ENCODE peak calls at places on chromosomes 6 and 20, in seven cellular contexts. One of them, this sample, is unnamed.

GRCh38 chr6:170086639-170087420 is 204.0 kb downstream of the DLL1 start:
- DNase-seq in C1 segment of cervical spinal cord: no peak
- DNase-seq in NCI-H748 treated with DMSO at 0.1 percent for 48 hours: no peak
- DNase-seq in NCI-H1436: no peak
- DNase-seq in LoVo: no peak
- DNase-seq in BJ: no peak
- DNase-seq in kidney tubule cell: no peak
- DNase-seq in this sample: no peak

GRCh38 chr6:168122011-168122410 is 43.0 kb upstream of the FRMD1 start:
- DNase-seq in NCI-H1436: no peak
- DNase-seq in kidney tubule cell: no peak
- DNase-seq in LoVo: no peak
- DNase-seq in C1 segment of cervical spinal cord: no peak
- DNase-seq in BJ: no peak
- DNase-seq in NCI-H748 treated with DMSO at 0.1 percent for 48 hours: no peak
- DNase-seq in this sample: no peak

GRCh38 chr20:45049904-45050471 is 50.9 kb downstream of the KCNS1 start:
- DNase-seq in C1 segment of cervical spinal cord: peak
- DNase-seq in NCI-H1436: no peak
- DNase-seq in LoVo: no peak
- DNase-seq in BJ: no peak
- DNase-seq in kidney tubule cell: no peak
- DNase-seq in NCI-H748 treated with DMSO at 0.1 percent for 48 hours: no peak
- DNase-seq in this sample: no peak

GRCh38 chr6:40962241-40962640 is 76.8 kb downstream of the UNC5CL start:
- DNase-seq in kidney tubule cell: peak
- DNase-seq in BJ: peak
- DNase-seq in LoVo: peak
- DNase-seq in NCI-H748 treated with DMSO at 0.1 percent for 48 hours: no peak
- DNase-seq in NCI-H1436: no peak
- DNase-seq in C1 segment of cervical spinal cord: no peak
- DNase-seq in this sample: peak

GRCh38 chr6:149985506-149985937 is 21.8 kb downstream of the ULBP1 start:
- DNase-seq in NCI-H748 treated with DMSO at 0.1 percent for 48 hours: no peak
- DNase-seq in NCI-H1436: no peak
- DNase-seq in C1 segment of cervical spinal cord: no peak
- DNase-seq in BJ: no peak
- DNase-seq in kidney tubule cell: no peak
- DNase-seq in LoVo: no peak
- DNase-seq in this sample: no peak

GRCh38 chr6:69816569-69816968 is 19.8 kb upstream of the LMBRD1 start:
- DNase-seq in C1 segment of cervical spinal cord: no peak
- DNase-seq in kidney tubule cell: no peak
- DNase-seq in NCI-H1436: no peak
- DNase-seq in BJ: no peak
- DNase-seq in LoVo: no peak
- DNase-seq in NCI-H748 treated with DMSO at 0.1 percent for 48 hours: no peak
- DNase-seq in this sample: no peak

GRCh38 chr20:35773154-35773751 is 1.4 kb downstream of the PHF20 start:
- DNase-seq in NCI-H748 treated with DMSO at 0.1 percent for 48 hours: no peak
- DNase-seq in BJ: no peak
- DNase-seq in NCI-H1436: no peak
- DNase-seq in C1 segment of cervical spinal cord: peak
- DNase-seq in kidney tubule cell: no peak
- DNase-seq in LoVo: no peak
- DNase-seq in this sample: peak

GRCh38 chr20:62359491-62360121 is 7.5 kb downstream of the LAMA5 start:
- DNase-seq in kidney tubule cell: peak
- DNase-seq in BJ: no peak
- DNase-seq in NCI-H1436: no peak
- DNase-seq in NCI-H748 treated with DMSO at 0.1 percent for 48 hours: no peak
- DNase-seq in LoVo: no peak
- DNase-seq in C1 segment of cervical spinal cord: peak
- DNase-seq in this sample: peak

GRCh38 chr6:111258615-111259088 is 171.3 kb downstream of the SLC16A10 start:
- DNase-seq in NCI-H748 treated with DMSO at 0.1 percent for 48 hours: no peak
- DNase-seq in NCI-H1436: no peak
- DNase-seq in kidney tubule cell: no peak
- DNase-seq in BJ: no peak
- DNase-seq in C1 segment of cervical spinal cord: no peak
- DNase-seq in LoVo: no peak
- DNase-seq in this sample: no peak

GRCh38 chr6:45000833-45001232 is 327.3 kb upstream of the RUNX2 start:
- DNase-seq in C1 segment of cervical spinal cord: no peak
- DNase-seq in LoVo: no peak
- DNase-seq in NCI-H1436: no peak
- DNase-seq in kidney tubule cell: no peak
- DNase-seq in NCI-H748 treated with DMSO at 0.1 percent for 48 hours: no peak
- DNase-seq in BJ: no peak
- DNase-seq in this sample: no peak

This sample was measured in HT-29.